ENCODE peak calls at places on chromosome 12, in five cellular contexts. J is PC-3, S is HepG2, O is PC-9, P is K562. M is an unnamed sample.

GRCh38 chr12:48105321-48105866 is 485 bp downstream of the SENP1 start:
- DNase-seq in O (no peak), J (peak; percentile 27), S (no peak), P (no peak), M (peak; percentile 44)

GRCh38 chr12:39692258-39692853 is 72.8 kb upstream of the ABCD2 start:
- DNase-seq in P (no peak), J (peak; percentile 34), S (no peak), O (no peak), M (no peak)

GRCh38 chr12:43836455-43836989 is 641 bp downstream of the TMEM117 start:
- DNase-seq in O (no peak), P (no peak), J (peak; percentile 32), S (peak; percentile 43), M (no peak)

GRCh38 chr12:58882796-58883195 is 37.5 kb downstream of the LRIG3 start:
- DNase-seq in S (no peak), O (no peak), J (no peak), P (no peak), M (no peak)

GRCh38 chr12:53995311-53996187 is 4.4 kb upstream of the HOXC9 start:
- DNase-seq in O (peak; percentile 91), J (peak; percentile 83), S (no peak), P (peak; percentile 85), M (no peak)

GRCh38 chr12:563250-563781 is 99.9 kb downstream of the NINJ2 start:
- DNase-seq in J (no peak), S (no peak), P (no peak), O (no peak), M (peak; percentile 94)

GRCh38 chr12:90262261-90262660 is 553.6 kb upstream of the ATP2B1 start:
- DNase-seq in S (no peak), P (no peak), J (peak; percentile 61), O (no peak), M (no peak)

GRCh38 chr12:93109794-93110203 is 180.7 kb upstream of the EEA1 start:
- DNase-seq in O (no peak), S (no peak), J (no peak), P (no peak), M (no peak)

GRCh38 chr12:85823436-85824179 is 12.6 kb downstream of the RASSF9 start:
- DNase-seq in S (no peak), J (peak; percentile 72), O (no peak), P (no peak), M (no peak)

GRCh38 chr12:52333321-52333720 is 12.1 kb upstream of the KRT83 start:
- DNase-seq in P (no peak), J (no peak), O (no peak), S (no peak), M (no peak)

GRCh38 chr12:130240831-130241590 is 78.7 kb downstream of the FZD10 start:
- DNase-seq in P (no peak), S (no peak), J (no peak), O (no peak), M (no peak)

GRCh38 chr12:94198872-94199271 is 50.5 kb downstream of the PLXNC1 start:
- DNase-seq in J (no peak), P (no peak), O (no peak), S (no peak), M (no peak)

DNA sequence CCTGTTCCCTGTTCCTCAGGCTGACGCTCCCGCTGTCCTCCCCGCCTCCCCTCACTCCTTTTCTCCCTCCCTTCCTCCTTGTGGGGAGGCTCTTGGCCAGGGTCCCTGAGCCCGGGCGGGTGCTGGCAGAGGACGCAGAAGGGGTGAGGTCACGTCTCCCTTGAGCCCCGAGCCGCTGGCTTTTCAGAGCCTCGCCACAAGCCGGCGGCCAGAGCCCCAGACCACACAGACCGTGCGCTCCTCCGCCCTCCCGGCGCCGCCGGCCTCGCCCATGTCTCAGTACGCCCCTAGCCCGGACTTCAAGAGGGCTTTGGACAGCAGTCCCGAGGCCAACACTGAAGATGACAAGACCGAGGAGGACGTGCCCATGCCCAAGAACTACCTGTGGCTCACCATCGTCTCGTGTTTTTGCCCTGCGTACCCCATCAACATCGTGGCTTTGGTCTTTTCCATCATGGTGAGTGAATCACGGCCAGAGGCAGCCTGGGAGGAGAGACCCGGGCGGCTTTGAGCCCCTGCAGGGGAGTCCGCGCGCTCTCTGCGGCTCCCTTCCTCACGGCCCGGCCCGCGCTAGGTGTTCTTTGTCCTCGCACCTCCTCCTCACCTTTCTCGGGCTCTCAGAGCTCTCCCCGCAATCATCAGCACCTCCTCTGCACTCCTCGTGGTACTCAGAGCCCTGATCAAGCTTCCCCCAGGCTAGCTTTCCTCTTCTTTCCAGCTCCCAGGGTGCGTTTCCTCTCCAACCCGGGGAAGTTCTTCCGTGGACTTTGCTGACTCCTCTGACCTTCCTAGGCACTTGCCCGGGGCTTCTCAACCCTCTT is at the start of gene TMEM233:
- DNase-seq in J (no peak), O (no peak), P (no peak), S (no peak), M (no peak)
- TF ChIP-seq EZH2 in J (no peak), O (no peak), P (no peak), S (no peak), M (no peak)

DNA sequence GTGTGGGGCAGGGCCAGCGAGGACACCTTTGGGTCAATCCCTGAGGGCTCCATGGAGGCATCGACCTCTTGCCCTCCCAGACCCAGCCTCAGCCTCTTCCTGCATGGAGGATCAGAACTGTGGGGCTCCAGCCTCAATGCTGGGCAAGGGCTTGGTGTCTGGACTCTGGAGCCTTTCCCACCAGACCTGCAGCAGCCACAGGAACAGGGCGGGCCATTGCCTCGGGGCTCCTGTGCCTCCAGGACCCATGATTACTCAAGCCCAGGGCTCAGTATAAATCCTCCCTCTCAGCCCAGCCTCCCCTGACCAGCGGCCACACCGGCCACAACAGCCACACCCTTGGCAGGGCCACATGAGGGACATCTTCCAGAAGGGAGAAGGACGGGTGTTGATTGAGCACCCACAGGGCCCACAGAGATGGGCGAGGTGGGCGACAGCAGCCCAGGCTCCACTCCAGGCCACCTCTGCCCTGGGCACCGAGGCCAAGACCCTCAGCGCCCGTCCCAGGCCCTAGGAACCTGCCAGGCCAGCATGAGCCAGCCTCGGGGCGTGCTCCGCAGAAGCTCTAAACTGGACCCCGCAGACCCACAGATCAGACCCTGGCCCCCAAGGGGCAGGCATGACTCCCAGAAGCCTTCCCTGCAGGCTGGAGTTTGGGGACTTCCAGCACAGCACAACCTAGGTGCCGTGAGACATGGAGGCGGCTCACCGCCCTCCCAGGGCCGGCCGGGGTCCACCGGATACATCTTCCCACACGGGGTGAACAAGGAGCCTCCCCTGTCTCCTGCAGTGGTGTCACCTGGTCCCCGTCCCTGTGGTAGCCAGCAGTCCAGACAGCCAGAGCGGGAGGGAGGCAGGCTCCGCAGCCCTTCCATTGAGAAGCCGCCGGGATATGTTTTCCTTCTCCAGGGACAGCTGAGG is 25.1 kb downstream of the NCOR2 start:
- DNase-seq in S (no peak), P (no peak), O (peak; percentile 62), J (peak; percentile 34), M (no peak)
- H3K27ac ChIP-seq in S (no peak overlapping the region), P (no peak overlapping the region), O (no peak overlapping the region), J (no peak overlapping the region), M (no peak overlapping the region)

DNA sequence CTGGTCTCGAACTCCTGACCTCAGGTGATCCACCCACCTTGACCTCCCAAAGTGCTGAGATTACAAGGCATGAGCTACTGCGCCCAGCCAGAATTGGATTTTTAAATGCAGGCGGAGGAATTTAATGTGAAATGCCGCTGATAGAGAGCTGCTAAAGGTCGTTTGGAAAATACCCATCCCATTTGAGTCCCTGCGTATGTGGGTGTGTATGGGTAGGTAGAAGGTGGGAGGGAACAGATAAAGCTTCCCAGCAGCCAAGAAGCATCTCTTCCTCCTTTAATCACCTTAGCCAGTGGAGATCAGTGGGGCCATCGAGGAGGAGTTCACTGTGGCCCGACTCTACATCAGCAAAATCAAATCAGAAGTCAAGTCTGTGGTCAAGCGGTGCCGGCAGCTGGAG is 16.2 kb upstream of the PIP4K2C start:
- DNase-seq in J (no peak), P (no peak), O (no peak), S (no peak), M (no peak)
- H3K4me1 ChIP-seq in J (peaks cover 4% of the 10 kb centered on the region), P (no peaks in the 10 kb centered on the region), O (no peaks in the 10 kb centered on the region), S (peaks cover 59% of the 10 kb centered on the region), M (no peaks in the 10 kb centered on the region)

GRCh38 chr12:46372852-46373302 is 304 bp upstream of the SLC38A2 start:
- DNase-seq in O (no peak), S (no peak), P (peak; percentile 96), J (no peak), M (no peak)

GRCh38 chr12:46373303-46374182 is 970 bp upstream of the SLC38A2 start:
- DNase-seq in J (peak; percentile 42), O (peak; percentile 51), S (peak; percentile 72), P (peak; percentile 19), M (peak; percentile 72)

GRCh38 chr12:46370792-46371717 is 1.5 kb downstream of the SLC38A2 start:
- DNase-seq in J (peak; percentile 91), P (peak; percentile 81), O (peak; percentile 89), S (peak; percentile 75), M (peak; percentile 94)

GRCh38 chr12:46371718-46372130 is 849 bp downstream of the SLC38A2 start:
- DNase-seq in P (peak; percentile 69), O (peak; percentile 43), S (no peak), J (peak; percentile 35), M (peak; percentile 74)

DNA sequence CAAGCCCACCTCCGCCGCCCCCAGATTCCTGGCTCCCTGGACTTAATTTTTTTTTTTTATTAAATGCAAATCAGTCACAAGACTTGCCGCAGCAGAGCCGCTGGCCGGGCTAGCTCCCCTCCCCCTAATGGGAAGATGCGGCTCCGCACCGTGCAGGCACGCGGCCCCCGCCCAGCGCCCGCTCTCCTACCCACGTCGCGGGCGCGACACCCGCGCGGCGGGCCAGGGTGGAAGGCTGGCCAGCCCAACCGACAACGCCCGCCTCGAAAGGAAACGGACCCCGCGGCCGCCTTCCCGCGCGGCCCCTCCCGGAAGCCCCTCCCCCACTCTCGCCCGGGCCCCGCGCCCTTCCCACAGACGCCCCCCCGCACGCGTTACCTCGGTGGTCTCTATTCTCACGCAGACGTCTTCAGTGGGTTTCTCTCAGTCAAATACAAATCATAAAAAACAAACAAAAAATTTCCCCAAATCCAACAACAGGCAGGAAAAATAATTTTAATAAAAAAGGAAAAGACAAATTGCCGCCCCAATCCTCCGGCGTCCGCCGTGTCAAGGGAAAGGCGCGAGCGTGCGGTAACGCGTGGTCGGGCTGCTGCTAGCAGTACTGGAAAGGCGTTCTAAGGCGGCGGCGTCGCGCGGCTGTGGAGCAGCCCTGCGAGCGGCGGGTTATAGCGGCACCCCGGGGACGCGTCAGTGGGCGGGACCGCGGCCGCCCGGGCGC is at the start of gene SLC38A2:
- DNase-seq in O (peak; percentile 94), J (peak; percentile 93), S (peak; percentile 84), P (peak; percentile 81), M (peak; percentile 97)
- TF ChIP-seq EZH2 in O (no peak), J (no peak), S (no peak), P (no peak), M (no peak)

DNA sequence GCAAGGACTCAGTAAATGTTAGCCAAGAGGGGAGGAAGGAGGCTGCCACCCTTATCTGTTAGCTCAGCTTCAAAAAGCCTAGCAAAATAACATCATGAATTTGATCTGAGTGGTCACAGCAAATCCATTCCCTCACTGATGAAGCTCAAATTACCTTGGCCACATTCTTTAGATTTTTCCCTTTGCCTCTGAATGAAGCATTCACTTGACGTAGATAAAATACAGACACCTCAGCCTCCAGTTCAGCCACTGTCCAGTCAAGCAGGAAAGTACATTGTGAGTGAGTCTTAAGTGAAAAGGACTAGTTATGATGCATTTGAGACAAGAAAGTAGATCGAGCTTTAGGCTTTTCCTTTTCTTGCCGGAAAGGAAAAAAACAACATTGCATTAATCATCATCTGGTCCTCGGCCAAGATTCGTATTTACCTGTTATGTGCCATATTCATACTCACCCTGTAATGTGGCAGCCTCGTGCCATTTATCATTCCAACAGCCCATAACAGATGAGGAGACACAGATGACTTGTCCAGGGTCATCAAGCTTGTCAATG is 146.5 kb downstream of the ETV6 start:
- DNase-seq in P (no peak), O (peak; percentile 66), J (peak; percentile 96), S (peak; percentile 70), M (no peak)
- H3K27ac ChIP-seq in P (peak overlapping the region; percentile 82), O (peak overlapping the region; percentile 95), J (peak overlapping the region; percentile 86), S (peak overlapping the region; percentile 21), M (peak overlapping the region; percentile 94)

GRCh38 chr12:9668141-9669018 is 1.1 kb upstream of the CLEC2D start:
- DNase-seq in S (no peak), J (no peak), P (no peak), O (no peak), M (no peak)
- H3K4me1 ChIP-seq in S (peaks cover 7% of the 10 kb centered on the region), J (peaks cover 7% of the 10 kb centered on the region), P (peaks cover under 1% of the 10 kb centered on the region), O (peaks cover 30% of the 10 kb centered on the region), M (peaks cover 14% of the 10 kb centered on the region)